ENCODE peak calls at places on chromosomes 1 and 21, in ten cellular contexts. D, Z, S, P, C, G, A, M, I and X are unnamed samples.

GRCh38 chr1:153534933-153535663 is 693 bp downstream of the S100A6 start:
- DNase-seq in D (peak), Z (no peak), S (peak), P (no peak), C (peak), G (peak), A (no peak), M (no peak), I (no peak), X (peak)

GRCh38 chr1:203636306-203636705 is 9.7 kb downstream of the ATP2B4 start:
- DNase-seq in D (no peak), Z (no peak), S (no peak), P (peak), C (no peak), G (no peak), A (no peak), M (no peak), I (no peak), X (peak)

GRCh38 chr1:172813330-172813729 is 154.4 kb downstream of the FASLG start:
- DNase-seq in D (no peak), Z (no peak), S (no peak), P (no peak), C (no peak), G (no peak), A (no peak), M (no peak), I (no peak), X (peak)

GRCh38 chr1:25478633-25479032 is 47.9 kb downstream of the MACO1 start:
- DNase-seq in D (no peak), Z (no peak), S (no peak), P (no peak), C (no peak), G (no peak), A (no peak), M (no peak), I (no peak), X (peak)

GRCh38 chr1:33823401-33823800 is 40.5 kb upstream of the HMGB4 start:
- DNase-seq in D (no peak), Z (no peak), S (peak), P (no peak), C (no peak), G (no peak), A (no peak), M (no peak), I (no peak), X (no peak)

GRCh38 chr1:27567183-27567526 is 36.8 kb downstream of the AHDC1 start:
- DNase-seq in D (no peak), Z (no peak), S (no peak), P (no peak), C (no peak), G (no peak), A (no peak), M (no peak), I (peak), X (no peak)

GRCh38 chr1:152188673-152189591 is 29.9 kb upstream of the RPTN start:
- DNase-seq in D (peak), Z (peak), S (peak), P (no peak), C (peak), G (peak), A (peak), M (peak), I (no peak), X (peak)

GRCh38 chr1:48676822-48677221 is 99.9 kb downstream of the BEND5 start:
- DNase-seq in D (no peak), Z (no peak), S (no peak), P (no peak), C (no peak), G (no peak), A (no peak), M (no peak), I (no peak), X (no peak)

GRCh38 chr1:212557739-212558664 is 50.6 kb upstream of the ATF3 start:
- DNase-seq in D (peak), Z (peak), S (peak), P (no peak), C (peak), G (peak), A (no peak), M (no peak), I (peak), X (peak)

GRCh38 chr1:235878082-235878781 is 11.5 kb upstream of the LYST start:
- DNase-seq in D (peak), Z (no peak), S (no peak), P (no peak), C (no peak), G (no peak), A (no peak), M (no peak), I (no peak), X (no peak)

GRCh38 chr1:95309031-95309459 is 75.0 kb downstream of the RWDD3 start:
- DNase-seq in D (peak), Z (peak), S (no peak), P (no peak), C (peak), G (no peak), A (no peak), M (peak), I (peak), X (peak)

GRCh38 chr1:40476924-40477679 is at the start of gene ZFP69:
- DNase-seq in D (peak), Z (peak), S (peak), P (no peak), C (peak), G (peak), A (peak), M (peak), I (peak), X (peak)

GRCh38 chr1:218585565-218586184 is 240.5 kb downstream of the TGFB2 start:
- DNase-seq in D (peak), Z (peak), S (no peak), P (peak), C (peak), G (no peak), A (no peak), M (no peak), I (peak), X (peak)

GRCh38 chr1:40784141-40784770 is 669 bp downstream of the KCNQ4 start:
- DNase-seq in D (no peak), Z (peak), S (no peak), P (no peak), C (no peak), G (peak), A (peak), M (no peak), I (no peak), X (no peak)

GRCh38 chr1:202274611-202275010 is 67.1 kb downstream of the UBE2T start:
- DNase-seq in D (peak), Z (peak), S (no peak), P (no peak), C (no peak), G (peak), A (peak), M (peak), I (no peak), X (peak)

GRCh38 chr1:220701974-220702373 is 11.8 kb downstream of the C1orf115 start:
- DNase-seq in D (no peak), Z (no peak), S (no peak), P (no peak), C (no peak), G (no peak), A (no peak), M (peak), I (no peak), X (no peak)

GRCh38 chr1:231317306-231318014 is 20.2 kb downstream of the EXOC8 start:
- DNase-seq in D (no peak), Z (peak), S (peak), P (no peak), C (no peak), G (no peak), A (no peak), M (no peak), I (no peak), X (no peak)

GRCh38 chr1:206455320-206455680 is 15.0 kb upstream of the IKBKE start:
- DNase-seq in D (no peak), Z (no peak), S (no peak), P (no peak), C (no peak), G (no peak), A (no peak), M (no peak), I (no peak), X (no peak)

GRCh38 chr1:189775343-189775742 is 702.3 kb downstream of the BRINP3 start:
- DNase-seq in D (no peak), Z (no peak), S (no peak), P (peak), C (peak), G (no peak), A (no peak), M (no peak), I (no peak), X (peak)

GRCh38 chr1:38489844-38490270 is 369.7 kb downstream of the RRAGC start:
- DNase-seq in D (no peak), Z (peak), S (peak), P (no peak), C (no peak), G (peak), A (peak), M (peak), I (peak), X (peak)

GRCh38 chr1:9892563-9893528 is 17.2 kb downstream of the CTNNBIP1 start:
- DNase-seq in D (peak), Z (no peak), S (no peak), P (no peak), C (peak), G (no peak), A (no peak), M (no peak), I (no peak), X (peak)

GRCh38 chr1:27879374-27880082 is 7.2 kb downstream of the THEMIS2 start:
- DNase-seq in D (no peak), Z (no peak), S (no peak), P (no peak), C (no peak), G (no peak), A (no peak), M (peak), I (no peak), X (no peak)

GRCh38 chr1:95207223-95207935 is 26.6 kb upstream of the RWDD3 start:
- DNase-seq in D (peak), Z (no peak), S (no peak), P (no peak), C (no peak), G (no peak), A (no peak), M (no peak), I (no peak), X (no peak)

GRCh38 chr1:116372651-116373444 is at the start of gene ATP1A1:
- DNase-seq in D (peak), Z (peak), S (peak), P (peak), C (peak), G (peak), A (peak), M (peak), I (peak), X (peak)

GRCh38 chr1:150165622-150166612 is 16.2 kb downstream of the PLEKHO1 start:
- DNase-seq in D (peak), Z (peak), S (no peak), P (no peak), C (peak), G (peak), A (peak), M (peak), I (peak), X (peak)

GRCh38 chr1:55504306-55504706 is 289.1 kb upstream of the USP24 start:
- DNase-seq in D (no peak), Z (no peak), S (no peak), P (peak), C (peak), G (peak), A (no peak), M (no peak), I (no peak), X (no peak)

GRCh38 chr1:88039240-88039639 is 644.8 kb upstream of the PKN2 start:
- DNase-seq in D (no peak), Z (no peak), S (no peak), P (no peak), C (no peak), G (no peak), A (no peak), M (no peak), I (no peak), X (no peak)

GRCh38 chr1:218369688-218370511 is 24.8 kb downstream of the TGFB2 start:
- DNase-seq in D (no peak), Z (no peak), S (no peak), P (no peak), C (peak), G (no peak), A (no peak), M (no peak), I (no peak), X (peak)

GRCh38 chr1:236391008-236391407 is 3.1 kb upstream of the EDARADD start:
- DNase-seq in D (no peak), Z (no peak), S (no peak), P (no peak), C (no peak), G (no peak), A (no peak), M (no peak), I (no peak), X (no peak)

GRCh38 chr1:27007909-27008582 is 4.6 kb downstream of the TENT5B start:
- DNase-seq in D (no peak), Z (peak), S (no peak), P (no peak), C (no peak), G (peak), A (no peak), M (no peak), I (no peak), X (peak)

GRCh38 chr1:108117908-108118902 is 81.9 kb downstream of the SLC25A24 start:
- DNase-seq in D (no peak), Z (no peak), S (peak), P (peak), C (peak), G (no peak), A (no peak), M (no peak), I (no peak), X (peak)

GRCh38 chr1:166151804-166152203 is 15.0 kb downstream of the FAM78B start:
- DNase-seq in D (no peak), Z (no peak), S (no peak), P (no peak), C (no peak), G (no peak), A (no peak), M (no peak), I (no peak), X (no peak)

GRCh38 chr1:27513958-27514357 is 24.0 kb upstream of the WASF2 start:
- DNase-seq in D (peak), Z (no peak), S (no peak), P (no peak), C (no peak), G (no peak), A (no peak), M (no peak), I (no peak), X (no peak)

GRCh38 chr1:218880484-218881060 is 293.1 kb upstream of the LYPLAL1 start:
- DNase-seq in D (no peak), Z (no peak), S (no peak), P (no peak), C (no peak), G (no peak), A (no peak), M (no peak), I (no peak), X (no peak)

GRCh38 chr21:15766952-15767603 is 37.3 kb downstream of the USP25 start:
- DNase-seq in D (no peak), Z (no peak), S (no peak), P (no peak), C (no peak), G (no peak), A (no peak), M (no peak), I (no peak), X (no peak)

GRCh38 chr1:46615088-46615487 is 1.5 kb downstream of the MOB3C start:
- DNase-seq in D (no peak), Z (no peak), S (no peak), P (no peak), C (no peak), G (no peak), A (no peak), M (no peak), I (no peak), X (peak)

GRCh38 chr21:36839123-36839522 is 127.3 kb downstream of the HLCS start:
- DNase-seq in D (no peak), Z (no peak), S (no peak), P (no peak), C (peak), G (no peak), A (no peak), M (no peak), I (no peak), X (no peak)

GRCh38 chr1:221543529-221544120 is 198.3 kb downstream of the DUSP10 start:
- DNase-seq in D (no peak), Z (peak), S (no peak), P (no peak), C (peak), G (no peak), A (peak), M (peak), I (no peak), X (peak)

GRCh38 chr21:46099476-46099875 is 1.6 kb downstream of the COL6A2 start:
- DNase-seq in D (peak), Z (peak), S (peak), P (no peak), C (peak), G (peak), A (no peak), M (no peak), I (no peak), X (no peak)
- TF ChIP-seq CTCF in D (no peak), Z (no peak), S (no peak), P (no peak), C (peak), G (no peak), A (no peak), M (no peak), I (no peak), X (no peak)

GRCh38 chr1:113223546-113223945 is 150.5 kb downstream of the LRIG2 start:
- DNase-seq in D (peak), Z (no peak), S (peak), P (no peak), C (peak), G (no peak), A (no peak), M (no peak), I (no peak), X (no peak)
- TF ChIP-seq CTCF in D (no peak), Z (no peak), S (no peak), P (no peak), C (no peak), G (no peak), A (no peak), M (no peak), I (no peak), X (no peak)

GRCh38 chr1:197838836-197839235 is 63.6 kb upstream of the DENND1B start:
- DNase-seq in D (no peak), Z (no peak), S (no peak), P (peak), C (peak), G (no peak), A (no peak), M (no peak), I (no peak), X (peak)

GRCh38 chr1:197845886-197846285 is 56.5 kb upstream of the C1orf53 start:
- DNase-seq in D (no peak), Z (no peak), S (no peak), P (no peak), C (no peak), G (no peak), A (no peak), M (no peak), I (no peak), X (no peak)

GRCh38 chr1:197841828-197842573 is 60.4 kb upstream of the C1orf53 start:
- DNase-seq in D (no peak), Z (no peak), S (no peak), P (no peak), C (peak), G (no peak), A (no peak), M (no peak), I (no peak), X (peak)

GRCh38 chr1:197837911-197838310 is 62.6 kb upstream of the DENND1B start:
- DNase-seq in D (no peak), Z (no peak), S (no peak), P (no peak), C (no peak), G (no peak), A (no peak), M (no peak), I (no peak), X (peak)

DNA sequence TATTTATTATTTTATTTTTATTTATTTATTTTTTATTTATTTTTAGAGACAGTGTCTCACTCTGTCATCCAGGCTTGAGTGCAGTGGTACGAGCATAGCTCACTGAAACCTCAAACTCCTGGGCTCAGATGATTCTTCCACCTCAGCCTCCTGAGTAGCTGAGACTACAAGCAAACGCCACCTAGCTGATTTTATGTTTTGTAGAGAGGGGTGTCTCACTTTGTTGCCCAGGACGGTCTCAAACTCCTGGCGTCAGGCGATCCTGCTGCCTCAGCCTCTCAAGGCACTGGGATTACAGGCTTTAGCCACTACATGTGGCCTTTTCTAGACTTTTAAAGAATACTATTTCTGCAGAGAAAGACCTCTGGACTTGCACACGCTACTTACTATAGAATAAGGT is 61.3 kb upstream of the C1orf53 start:
- DNase-seq in D (no peak), Z (peak), S (no peak), P (no peak), C (no peak), G (no peak), A (no peak), M (no peak), I (no peak), X (no peak)
- TF ChIP-seq CTCF in D (no peak), Z (no peak), S (no peak), P (no peak), C (no peak), G (no peak), A (no peak), M (no peak), I (no peak), X (no peak)

GRCh38 chr1:79614762-79615161 is 608.2 kb upstream of the ADGRL4 start:
- DNase-seq in D (no peak), Z (no peak), S (no peak), P (no peak), C (peak), G (no peak), A (no peak), M (no peak), I (no peak), X (no peak)

GRCh38 chr1:79617777-79618176 is 611.2 kb upstream of the ADGRL4 start:
- DNase-seq in D (no peak), Z (peak), S (no peak), P (no peak), C (no peak), G (no peak), A (no peak), M (no peak), I (no peak), X (no peak)
- TF ChIP-seq CTCF in D (no peak), Z (peak), S (peak), P (peak), C (peak), G (no peak), A (no peak), M (peak), I (peak), X (peak)

DNA sequence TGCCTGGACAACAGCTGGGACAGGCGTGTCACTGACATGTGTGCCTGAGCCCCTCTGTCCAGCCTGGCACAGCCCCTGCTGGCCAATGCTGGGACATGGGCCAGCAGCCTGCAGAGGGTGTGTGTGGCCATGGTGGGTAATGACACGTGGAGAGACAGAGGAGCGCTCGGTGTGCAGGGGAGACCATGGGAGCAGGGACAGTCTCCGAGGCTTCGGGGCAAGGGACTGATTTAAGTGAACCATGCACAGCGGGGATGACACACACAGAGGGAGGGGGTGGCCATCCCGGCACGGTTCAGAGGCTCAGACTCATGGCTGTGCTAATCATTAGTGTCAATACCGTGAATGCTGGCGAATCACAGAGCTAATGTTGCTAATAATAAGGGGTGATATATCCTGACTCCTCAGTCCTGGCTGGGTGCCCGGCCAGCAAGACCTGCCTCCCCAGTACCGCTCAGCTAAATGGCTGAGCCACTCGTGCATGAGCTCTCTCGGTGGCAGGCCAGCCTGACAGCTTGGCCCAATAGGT is 41.6 kb downstream of the IGSF21 start:
- DNase-seq in D (no peak), Z (peak), S (no peak), P (no peak), C (no peak), G (no peak), A (no peak), M (no peak), I (no peak), X (no peak)
- TF ChIP-seq CTCF in D (no peak), Z (peak), S (no peak), P (no peak), C (no peak), G (no peak), A (no peak), M (no peak), I (peak), X (no peak)